ENCODE peak calls at places on chromosomes 12 and 14, in nine cellular contexts. D, I, E, A, N, C, O, H and V are unnamed samples.

GRCh38 chr14:40850191-40850590 is 756.5 kb upstream of the LRFN5 start:
- DNase-seq in I (no peak), O (no peak), H (no peak), D (no peak), N (no peak), C (no peak), E (no peak), A (no peak), V (no peak)

GRCh38 chr12:98533723-98534251 is 18.4 kb downstream of the TMPO start:
- DNase-seq in A (no peak), I (no peak), E (no peak), D (peak), H (no peak), O (no peak), N (no peak), C (no peak), V (no peak)

GRCh38 chr14:67926821-67927220 is 107.2 kb downstream of the RAD51B start:
- DNase-seq in D (no peak), A (no peak), E (no peak), O (no peak), C (no peak), H (no peak), I (no peak), N (no peak), V (no peak)

GRCh38 chr12:120698677-120699076 is 11.6 kb upstream of the UNC119B start:
- DNase-seq in D (no peak), H (no peak), C (no peak), N (no peak), E (no peak), I (no peak), O (no peak), A (no peak), V (no peak)

GRCh38 chr12:54993181-54993835 is 8.7 kb upstream of the TESPA1 start:
- DNase-seq in D (peak), E (peak), I (no peak), H (no peak), O (peak), C (no peak), A (peak), N (peak), V (no peak)

GRCh38 chr14:33035795-33036194 is 97.1 kb downstream of the NPAS3 start:
- DNase-seq in C (no peak), O (no peak), I (no peak), A (no peak), H (no peak), N (no peak), D (no peak), E (no peak), V (no peak)

GRCh38 chr12:23803547-23803946 is 145.9 kb downstream of the SOX5 start:
- DNase-seq in O (no peak), H (no peak), D (no peak), E (no peak), A (no peak), N (no peak), I (no peak), C (no peak), V (no peak)

GRCh38 chr12:30953946-30954766 is 27.6 kb downstream of the TSPAN11 start:
- DNase-seq in C (no peak), E (no peak), I (no peak), D (no peak), O (no peak), H (no peak), A (no peak), N (no peak), V (no peak)

DNA sequence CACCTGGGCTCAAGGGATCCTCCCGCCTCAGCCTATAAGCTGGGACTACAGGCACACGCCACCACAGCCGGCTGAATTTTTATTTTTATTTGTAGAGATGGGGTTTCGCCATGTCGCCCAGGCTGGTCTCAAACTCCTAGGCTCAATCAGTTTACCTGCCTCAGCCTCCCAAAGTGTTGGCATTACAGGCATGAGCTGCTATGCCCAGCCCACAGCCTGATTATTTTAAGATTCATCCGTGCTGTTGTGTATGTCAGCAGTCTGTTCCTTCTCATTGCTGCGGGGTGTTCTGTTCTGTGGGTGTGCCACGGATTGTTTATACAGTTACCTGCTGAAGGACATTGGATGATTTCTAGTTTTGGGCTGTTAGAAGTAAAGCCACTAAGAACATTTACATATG is 9.6 kb upstream of the EP400 start:
- DNase-seq in E (no peak), A (no peak), H (no peak), C (no peak), O (no peak), N (no peak), D (no peak), I (no peak), V (no peak)
- TF ChIP-seq POLR2A in E (no peak), A (no peak), H (no peak), C (no peak), O (no peak), N (no peak), D (no peak), I (no peak), V (no peak)

DNA sequence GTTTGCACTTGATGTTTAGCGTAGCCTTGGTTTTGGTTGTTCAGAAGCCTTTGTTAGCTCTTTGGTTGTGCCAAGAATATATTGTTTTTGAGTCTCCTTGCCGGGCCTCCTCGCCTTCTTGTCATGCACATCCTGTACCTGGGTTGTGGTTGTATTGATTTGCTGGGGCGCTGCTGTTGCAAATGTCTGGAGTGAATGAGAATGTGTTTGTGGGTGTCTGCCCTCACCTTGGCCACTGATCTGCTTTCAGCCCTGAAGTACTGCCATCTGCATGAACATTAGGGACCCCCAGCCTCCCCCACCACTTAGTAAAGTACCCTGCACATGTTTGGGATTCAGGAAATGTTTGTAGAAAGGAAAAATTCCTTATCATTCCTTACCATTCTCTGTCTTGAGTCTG is 16.5 kb downstream of the PRKCH start:
- DNase-seq in D (no peak), O (peak), N (no peak), H (no peak), C (no peak), E (no peak), A (no peak), I (no peak), V (no peak)
- H3K4me3 ChIP-seq in D (no peak), O (no peak), N (no peak), H (no peak), C (no peak), E (no peak), A (no peak), I (no peak), V (no peak)

GRCh38 chr12:64468966-64469365 is 17.0 kb downstream of the TBK1 start:
- DNase-seq in C (no peak), D (no peak), O (no peak), N (no peak), A (no peak), E (no peak), H (no peak), I (no peak), V (no peak)
- TF ChIP-seq POLR2A in C (no peak), D (no peak), O (no peak), N (no peak), A (no peak), E (no peak), H (no peak), I (no peak), V (no peak)

DNA sequence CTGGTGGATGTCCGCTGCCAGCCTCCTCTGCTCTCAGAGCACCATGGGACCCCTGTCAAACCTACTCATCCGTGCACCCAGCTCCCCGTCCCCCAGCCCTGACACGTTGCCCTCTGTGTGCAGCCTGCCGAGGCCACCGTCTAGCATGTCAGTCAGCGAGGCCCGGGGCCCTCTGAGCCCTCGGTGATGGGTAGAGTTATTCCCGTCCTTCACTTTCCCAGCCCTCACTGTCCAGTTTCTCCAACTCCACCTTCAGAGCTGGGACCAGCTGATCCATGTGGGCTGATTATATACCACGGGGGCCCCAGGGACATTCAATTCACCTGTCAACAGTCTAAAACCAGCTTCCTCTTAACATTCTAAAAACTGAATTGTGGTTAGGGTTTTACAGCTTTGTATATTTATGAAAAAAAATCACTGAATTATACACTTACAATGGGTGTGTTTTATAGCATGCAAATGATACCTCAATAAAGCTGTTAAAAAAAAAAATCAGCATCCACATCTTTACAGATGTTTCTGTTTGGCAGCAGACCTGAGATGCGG is 61.3 kb downstream of the CCDC88C start:
- DNase-seq in A (no peak), E (no peak), N (no peak), D (no peak), C (no peak), I (peak), O (no peak), H (no peak), V (no peak)
- H3K4me3 ChIP-seq in A (no peak), E (no peak), N (no peak), D (no peak), C (no peak), I (no peak), O (no peak), H (no peak), V (no peak)